ENCODE peak calls at places on chromosomes 16 and 17, in seven cellular contexts. S is AG10803, X is islet precursor cell, O is endothelial cell, B is lung, M is fibroblast of pulmonary artery, T is ACHN. E is an unnamed sample.

GRCh38 chr16:84714028-84714427 is 14.2 kb downstream of the USP10 start:
- DNase-seq in X (no peak), T (no peak), S (no peak), M (no peak), B (no peak), O (no peak), E (no peak)

GRCh38 chr17:4557626-4558310 is 2.6 kb upstream of the MYBBP1A start:
- DNase-seq in X (no peak), B (no peak), O (no peak), S (no peak), M (no peak), T (no peak), E (no peak)

GRCh38 chr17:65783845-65784334 is 222.4 kb upstream of the AXIN2 start:
- DNase-seq in T (peak; percentile 75), M (peak; percentile 96), B (no peak), S (peak; percentile 90), O (no peak), X (no peak), E (peak; percentile 49)

GRCh38 chr17:33520404-33521032 is 227.4 kb upstream of the ASIC2 start:
- DNase-seq in S (peak; percentile 3), O (peak; percentile 86), B (no peak), X (peak; percentile 87), M (peak; percentile 41), T (peak; percentile 56), E (peak; percentile 34)

GRCh38 chr17:57707892-57708291 is 37.2 kb downstream of the CCDC182 start:
- DNase-seq in S (no peak), O (peak; percentile 49), M (peak; percentile 3), T (no peak), B (peak; percentile 28), X (peak; percentile 88), E (no peak)

GRCh38 chr17:63470116-63470515 is 6.7 kb upstream of the ACE start:
- DNase-seq in M (no peak), B (no peak), X (no peak), S (no peak), O (no peak), T (no peak), E (no peak)

GRCh38 chr17:182164-182751 is 808 bp upstream of the DOC2B start:
- DNase-seq in S (no peak), B (peak; percentile 57), M (no peak), T (no peak), O (no peak), X (no peak), E (no peak)

GRCh38 chr17:44872131-44872768 is 24.6 kb downstream of the HIGD1B start:
- DNase-seq in M (peak; percentile 29), X (no peak), T (no peak), S (peak; percentile 37), O (no peak), B (no peak), E (no peak)

GRCh38 chr16:69328854-69329316 is 1.5 kb downstream of the PDF start:
- DNase-seq in O (no peak), X (no peak), B (no peak), T (peak; percentile 91), S (peak; percentile 50), M (peak; percentile 13), E (peak; percentile 36)

GRCh38 chr17:15019158-15019557 is 246.0 kb downstream of the PMP22 start:
- DNase-seq in S (no peak), T (no peak), B (no peak), O (no peak), X (no peak), M (no peak), E (no peak)

GRCh38 chr16:11677959-11678881 is 10.0 kb downstream of the SNN start:
- DNase-seq in M (no peak), B (no peak), X (peak; percentile 38), S (no peak), O (no peak), T (no peak), E (no peak)

GRCh38 chr17:50064253-50064991 is 8.5 kb downstream of the ITGA3 start:
- DNase-seq in M (peak; percentile 95), S (peak; percentile 95), B (peak; percentile 72), O (no peak), T (peak; percentile 96), X (peak; percentile 99), E (peak; percentile 92)

GRCh38 chr17:68357886-68358285 is 66.6 kb downstream of the ARSG start:
- DNase-seq in S (no peak), X (no peak), O (no peak), M (no peak), B (no peak), T (no peak), E (no peak)

GRCh38 chr17:56319531-56319930 is 166.3 kb downstream of the ANKFN1 start:
- DNase-seq in O (no peak), M (peak; percentile 51), T (peak; percentile 69), X (no peak), B (no peak), S (peak; percentile 70), E (peak; percentile 63)

GRCh38 chr16:57636184-57636583 is 7.8 kb downstream of the ADGRG1 start:
- DNase-seq in O (no peak), B (no peak), M (no peak), S (no peak), T (no peak), X (no peak), E (no peak)

GRCh38 chr17:76687278-76688164 is 23.2 kb downstream of the MXRA7 start:
- DNase-seq in T (no peak), B (no peak), M (no peak), S (peak; percentile 76), O (no peak), X (no peak), E (peak; percentile 61)

GRCh38 chr17:45423304-45423703 is 9.4 kb downstream of the ARHGAP27 start:
- DNase-seq in M (no peak), O (no peak), X (no peak), T (no peak), B (no peak), S (no peak), E (no peak)